ENCODE peak calls at places on chromosomes 12 and 14, in nine cellular contexts. Z is pancreas; E is mesendoderm; Q is NCI-H2029 treated with DMSO at 0.1 percent for 48 hours; A is HEK293T; C is fibroblast of mammary gland; H is left ventricle myocardium superior; Y is CD4-positive, CD25-positive, alpha-beta regulatory T cell; V is AG09319. B is an unnamed sample.

GRCh38 chr12:68231707-68232106 is 6.1 kb upstream of the IL26 start:
- DNase-seq in H (no peak), C (no peak), Q (no peak), V (no peak), Z (no peak), Y (no peak), E (no peak), A (no peak), B (no peak)

GRCh38 chr14:89391123-89391522 is 25.9 kb downstream of the FOXN3 start:
- DNase-seq in Z (no peak), Q (no peak), Y (no peak), A (no peak), E (no peak), C (peak), H (no peak), V (no peak), B (no peak)

GRCh38 chr12:49895773-49896172 is 7.9 kb downstream of the FAIM2 start:
- DNase-seq in Y (no peak), A (no peak), E (no peak), Z (no peak), H (no peak), C (no peak), V (no peak), Q (no peak), B (no peak)

GRCh38 chr14:68449565-68450295 is 343.1 kb downstream of the ZFP36L1 start:
- DNase-seq in Z (no peak), Q (no peak), E (peak), A (no peak), V (no peak), H (no peak), C (no peak), Y (no peak), B (no peak)

GRCh38 chr12:56126732-56127239 is 1.3 kb upstream of the ESYT1 start:
- DNase-seq in Y (no peak), C (no peak), A (no peak), H (no peak), V (no peak), Q (no peak), E (no peak), Z (no peak), B (no peak)

GRCh38 chr14:92513966-92514843 is 624 bp downstream of the RIN3 start:
- DNase-seq in A (peak), H (peak), Q (no peak), C (peak), Y (no peak), E (peak), V (no peak), Z (no peak), B (no peak)

GRCh38 chr14:72876021-72876709 is 17.7 kb downstream of the DPF3 start:
- DNase-seq in Z (no peak), Q (no peak), Y (no peak), V (no peak), H (no peak), C (no peak), A (no peak), E (no peak), B (no peak)

GRCh38 chr12:55965941-55966407 is at the start of gene PMEL:
- DNase-seq in E (peak), H (no peak), A (no peak), V (no peak), C (peak), Q (no peak), Y (no peak), Z (no peak), B (no peak)

GRCh38 chr12:117069126-117069788 is 30.0 kb downstream of the TESC start:
- DNase-seq in A (no peak), H (peak), Q (no peak), Y (no peak), Z (no peak), V (no peak), C (no peak), E (no peak), B (no peak)

GRCh38 chr14:22314183-22314820 is 274.7 kb downstream of the DAD1 start:
- DNase-seq in E (peak), Q (peak), C (peak), Z (no peak), V (no peak), Y (peak), A (peak), H (no peak), B (peak)

GRCh38 chr12:26748412-26748740 is 84.6 kb downstream of the ITPR2 start:
- DNase-seq in V (no peak), E (no peak), Z (no peak), Q (no peak), H (no peak), Y (no peak), C (no peak), A (no peak), B (no peak)

GRCh38 chr12:128387811-128388422 is 120.9 kb downstream of the TMEM132C start:
- DNase-seq in C (peak), E (peak), H (peak), Z (peak), V (no peak), Y (no peak), A (peak), Q (peak), B (peak)

B was measured in WERI-Rb-1.